ENCODE peak calls at places on chromosome 3, in eight cellular contexts. One of them, this sample, is unnamed.

GRCh38 chr3:149480326-149481017 is 6.0 kb downstream of the TM4SF4 start:
- DNase-seq in cardiac septum: peak; percentile 90
- DNase-seq in HFFc6: peak; percentile 83
- DNase-seq in bronchial epithelial cell: peak; percentile 76
- DNase-seq in tibial artery: peak; percentile 91
- DNase-seq in lower leg skin: peak; percentile 48
- DNase-seq in effector memory CD8-positive, alpha-beta T cell: no peak
- DNase-seq in HL-60: peak; percentile 73
- DNase-seq in this sample: no peak

GRCh38 chr3:23314981-23315805 is 112.1 kb downstream of the UBE2E2 start:
- DNase-seq in lower leg skin: no peak
- DNase-seq in HFFc6: peak; percentile 21
- DNase-seq in tibial artery: no peak
- DNase-seq in HL-60: no peak
- DNase-seq in cardiac septum: no peak
- DNase-seq in effector memory CD8-positive, alpha-beta T cell: no peak
- DNase-seq in bronchial epithelial cell: no peak
- DNase-seq in this sample: no peak

GRCh38 chr3:50268703-50269451 is at the start of gene SEMA3B:
- DNase-seq in lower leg skin: no peak
- DNase-seq in HL-60: no peak
- DNase-seq in effector memory CD8-positive, alpha-beta T cell: no peak
- DNase-seq in bronchial epithelial cell: peak; percentile 74
- DNase-seq in cardiac septum: peak; percentile 84
- DNase-seq in HFFc6: peak; percentile 64
- DNase-seq in tibial artery: peak; percentile 91
- DNase-seq in this sample: no peak

GRCh38 chr3:65914740-65915366 is 123.9 kb downstream of the MAGI1 start:
- DNase-seq in cardiac septum: no peak
- DNase-seq in HFFc6: no peak
- DNase-seq in effector memory CD8-positive, alpha-beta T cell: no peak
- DNase-seq in lower leg skin: no peak
- DNase-seq in HL-60: no peak
- DNase-seq in tibial artery: no peak
- DNase-seq in bronchial epithelial cell: peak; percentile 10
- DNase-seq in this sample: no peak

GRCh38 chr3:115350606-115351005 is 203.5 kb upstream of the ZBTB20 start:
- DNase-seq in bronchial epithelial cell: peak; percentile 7
- DNase-seq in HL-60: no peak
- DNase-seq in lower leg skin: no peak
- DNase-seq in effector memory CD8-positive, alpha-beta T cell: no peak
- DNase-seq in cardiac septum: no peak
- DNase-seq in HFFc6: no peak
- DNase-seq in tibial artery: no peak
- DNase-seq in this sample: no peak

GRCh38 chr3:170961616-170962400 is 53.4 kb upstream of the EIF5A2 start:
- DNase-seq in effector memory CD8-positive, alpha-beta T cell: no peak
- DNase-seq in HL-60: no peak
- DNase-seq in bronchial epithelial cell: peak; percentile 43
- DNase-seq in lower leg skin: no peak
- DNase-seq in HFFc6: peak; percentile 37
- DNase-seq in cardiac septum: no peak
- DNase-seq in tibial artery: no peak
- DNase-seq in this sample: no peak

GRCh38 chr3:70829101-70829500 is 516.7 kb upstream of the MDFIC2 start:
- DNase-seq in HFFc6: peak; percentile 36
- DNase-seq in bronchial epithelial cell: no peak
- DNase-seq in cardiac septum: no peak
- DNase-seq in lower leg skin: no peak
- DNase-seq in tibial artery: no peak
- DNase-seq in HL-60: no peak
- DNase-seq in effector memory CD8-positive, alpha-beta T cell: no peak
- DNase-seq in this sample: no peak

GRCh38 chr3:115292131-115292530 is 145.0 kb upstream of the ZBTB20 start:
- DNase-seq in HFFc6: no peak
- DNase-seq in lower leg skin: no peak
- DNase-seq in effector memory CD8-positive, alpha-beta T cell: no peak
- DNase-seq in bronchial epithelial cell: no peak
- DNase-seq in HL-60: no peak
- DNase-seq in cardiac septum: no peak
- DNase-seq in tibial artery: no peak
- DNase-seq in this sample: no peak

This sample was measured in B cell.